ENCODE peak calls at places on chromosome 2, in six cellular contexts. L, O, E, R, K and C are unnamed samples.

GRCh38 chr2:180291060-180291459 is 284.0 kb upstream of the CWC22 start:
- DNase-seq in L (no peak), K (no peak), E (no peak), R (peak; percentile 37), O (peak; percentile 23), C (no peak)

GRCh38 chr2:25842155-25842554 is 36.1 kb downstream of the ASXL2 start:
- DNase-seq in L (no peak), E (no peak), R (no peak), K (no peak), O (no peak), C (no peak)

GRCh38 chr2:173204316-173204715 is 128.7 kb downstream of the MAP3K20 start:
- DNase-seq in K (no peak), E (no peak), O (no peak), R (no peak), L (no peak), C (no peak)

GRCh38 chr2:179488563-179488962 is 223.9 kb upstream of the SESTD1 start:
- DNase-seq in E (no peak), L (no peak), O (no peak), K (no peak), R (no peak), C (no peak)

GRCh38 chr2:215435809-215436704 is at the start of gene FN1:
- DNase-seq in O (peak; percentile 100), R (peak; percentile 95), K (peak; percentile 69), L (peak; percentile 78), E (peak; percentile 98), C (peak; percentile 79)

GRCh38 chr2:152376385-152376784 is 41.4 kb downstream of the FMNL2 start:
- DNase-seq in O (no peak), L (peak; percentile 49), R (no peak), K (no peak), E (no peak), C (no peak)

GRCh38 chr2:3959372-3959771 is 256.0 kb downstream of the DCDC2C start:
- DNase-seq in L (peak; percentile 25), R (no peak), K (no peak), E (no peak), O (peak; percentile 41), C (peak; percentile 63)

GRCh38 chr2:1586946-1587840 is 157.1 kb downstream of the PXDN start:
- DNase-seq in L (no peak), E (no peak), R (no peak), O (no peak), K (no peak), C (no peak)

GRCh38 chr2:101267671-101268656 is 15.3 kb downstream of the CNOT11 start:
- DNase-seq in E (no peak), O (no peak), R (no peak), K (no peak), L (no peak), C (no peak)

DNA sequence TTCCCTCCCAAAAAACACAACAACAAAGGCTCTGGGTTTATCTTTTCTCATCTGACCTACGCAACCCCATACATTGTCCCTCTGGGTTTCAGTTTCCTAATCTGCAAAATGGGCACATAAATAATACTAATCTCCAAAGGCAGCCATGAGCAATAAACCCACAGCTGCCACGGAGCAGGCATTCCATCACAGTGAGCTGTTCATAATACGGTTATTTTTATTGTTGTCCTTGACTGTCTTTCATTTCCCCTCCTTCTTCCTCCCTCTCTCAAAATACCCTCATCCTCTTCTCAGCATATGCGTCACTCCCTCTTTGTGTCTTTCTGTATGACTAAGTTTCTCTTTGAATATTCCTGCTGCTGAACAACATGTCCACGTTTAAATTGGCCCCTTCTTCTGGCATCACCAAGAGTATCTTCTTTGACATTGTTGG is 129.8 kb upstream of the CAB39 start:
- DNase-seq in E (no peak), K (no peak), O (peak; percentile 5), R (peak; percentile 39), L (no peak), C (peak; percentile 77)
- TF ChIP-seq CTCF in E (no peak), K (no peak), O (no peak), R (no peak), L (no peak), C (no peak)

DNA sequence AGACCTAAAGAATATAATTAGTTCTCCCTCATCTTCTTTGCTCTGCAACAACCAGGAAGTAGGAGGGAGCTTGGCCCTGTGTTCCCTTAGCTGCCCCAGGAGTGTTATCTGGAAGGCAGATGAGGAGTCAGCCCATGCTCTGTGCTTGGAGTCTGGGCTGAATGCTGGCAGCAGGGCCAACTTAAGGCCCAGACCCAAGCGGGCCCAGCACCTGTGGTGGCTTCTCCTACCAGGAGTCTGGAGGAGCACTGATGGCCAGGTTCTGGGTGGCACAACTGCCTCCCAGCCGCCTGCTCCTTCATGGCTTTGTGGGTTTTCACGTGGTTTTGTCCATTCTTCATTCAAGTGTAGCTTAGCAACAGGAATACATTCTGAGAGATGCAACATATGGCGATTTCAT is 1910.7 kb upstream of the LRRTM1 start:
- DNase-seq in O (no peak), R (no peak), L (no peak), K (no peak), E (no peak), C (no peak)
- TF ChIP-seq CTCF in O (no peak), R (no peak), L (no peak), K (no peak), E (no peak), C (no peak)

GRCh38 chr2:219662566-219662965 is 35.1 kb downstream of the SLC4A3 start:
- DNase-seq in O (no peak), R (no peak), L (no peak), E (no peak), K (no peak), C (no peak)

GRCh38 chr2:219663116-219663762 is 35.8 kb downstream of the SLC4A3 start:
- DNase-seq in K (no peak), L (no peak), E (no peak), R (no peak), O (no peak), C (no peak)

GRCh38 chr2:219664041-219664440 is 36.6 kb downstream of the SLC4A3 start:
- DNase-seq in L (no peak), E (no peak), O (no peak), K (no peak), R (no peak), C (no peak)

GRCh38 chr2:219661197-219661954 is 33.9 kb downstream of the SLC4A3 start:
- DNase-seq in O (peak; percentile 23), L (no peak), R (peak; percentile 39), E (no peak), K (no peak), C (no peak)

GRCh38 chr2:219661955-219662395 is 34.5 kb downstream of the SLC4A3 start:
- DNase-seq in E (no peak), K (no peak), R (peak; percentile 78), L (no peak), O (no peak), C (no peak)
- TF ChIP-seq CTCF in E (no peak), K (no peak), R (no peak), L (no peak), O (no peak), C (no peak)

DNA sequence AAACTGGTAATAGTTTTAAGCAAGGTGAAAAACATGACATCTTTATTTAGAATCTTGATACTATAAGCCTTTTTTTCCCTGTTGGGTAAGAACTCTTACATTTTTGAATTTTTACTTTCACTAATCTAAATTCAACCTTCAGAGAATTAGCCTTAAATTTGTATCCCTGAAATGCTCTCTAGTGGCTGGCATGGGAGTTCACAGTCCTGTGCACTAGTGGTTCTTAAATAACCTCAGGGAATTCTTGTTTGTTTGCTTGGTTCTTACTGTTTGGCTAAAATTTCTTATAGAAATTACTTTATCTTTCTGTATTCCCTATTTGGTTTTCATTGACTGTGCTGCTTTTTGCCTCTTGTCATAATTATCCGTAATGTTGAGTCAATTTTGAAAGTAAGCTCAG is 391.2 kb upstream of the FIGN start:
- DNase-seq in L (no peak), O (peak; percentile 23), R (no peak), E (no peak), K (no peak), C (no peak)
- TF ChIP-seq CTCF in L (no peak), O (peak; percentile 37), R (no peak), E (peak; percentile 33), K (no peak), C (no peak)

DNA sequence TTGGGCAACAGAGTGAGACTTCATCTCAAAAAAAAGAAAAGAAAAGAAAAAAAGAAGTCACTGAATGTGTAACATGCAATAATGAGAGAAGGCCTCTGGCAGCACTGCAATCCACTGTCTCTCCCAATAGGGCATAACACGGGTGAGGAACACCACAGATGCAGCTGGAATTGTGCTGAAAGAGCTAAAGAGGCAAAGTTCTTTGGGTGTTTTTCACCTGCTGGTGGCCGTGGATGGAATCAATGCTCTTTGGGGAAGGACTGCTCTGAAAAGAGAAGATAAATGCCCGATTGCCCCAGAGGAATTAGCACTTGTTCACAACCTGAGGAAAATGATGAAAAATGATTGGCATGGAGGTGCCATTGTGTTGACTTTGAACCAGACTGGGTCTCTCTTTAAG is 31.0 kb upstream of the CYBRD1 start:
- DNase-seq in E (no peak), L (no peak), O (peak; percentile 15), R (no peak), K (no peak), C (no peak)
- TF ChIP-seq CTCF in E (no peak), L (no peak), O (no peak), R (no peak), K (no peak), C (no peak)

DNA sequence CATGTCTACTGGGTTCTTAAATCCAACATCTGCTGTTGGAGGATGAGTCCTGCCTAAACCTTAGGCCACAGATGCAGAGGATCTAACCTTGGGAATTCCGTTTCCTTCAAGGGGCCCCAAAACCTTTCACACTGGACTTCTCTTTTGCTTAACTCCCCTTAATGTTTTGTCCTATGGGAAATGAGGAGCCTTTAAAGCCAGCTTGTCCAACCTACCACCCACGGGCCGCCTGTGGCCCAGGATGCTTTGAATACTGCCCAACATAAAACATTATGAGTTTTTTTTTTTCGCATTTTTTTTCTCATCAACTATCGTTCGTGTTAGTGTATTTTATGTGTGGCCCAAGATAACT is 157.2 kb upstream of the SLC1A4 start:
- DNase-seq in L (no peak), E (no peak), K (no peak), O (no peak), R (no peak), C (no peak)
- TF ChIP-seq CTCF in L (no peak), E (no peak), K (no peak), O (no peak), R (no peak), C (no peak)

GRCh38 chr2:117470311-117471095 is 344.0 kb upstream of the DDX18 start:
- DNase-seq in E (no peak), L (peak; percentile 67), O (no peak), R (no peak), K (peak; percentile 32), C (peak; percentile 10)
- TF ChIP-seq CTCF in E (peak; percentile 26), L (peak; percentile 46), O (peak; percentile 18), R (peak; percentile 50), K (peak; percentile 53), C (peak; percentile 52)

DNA sequence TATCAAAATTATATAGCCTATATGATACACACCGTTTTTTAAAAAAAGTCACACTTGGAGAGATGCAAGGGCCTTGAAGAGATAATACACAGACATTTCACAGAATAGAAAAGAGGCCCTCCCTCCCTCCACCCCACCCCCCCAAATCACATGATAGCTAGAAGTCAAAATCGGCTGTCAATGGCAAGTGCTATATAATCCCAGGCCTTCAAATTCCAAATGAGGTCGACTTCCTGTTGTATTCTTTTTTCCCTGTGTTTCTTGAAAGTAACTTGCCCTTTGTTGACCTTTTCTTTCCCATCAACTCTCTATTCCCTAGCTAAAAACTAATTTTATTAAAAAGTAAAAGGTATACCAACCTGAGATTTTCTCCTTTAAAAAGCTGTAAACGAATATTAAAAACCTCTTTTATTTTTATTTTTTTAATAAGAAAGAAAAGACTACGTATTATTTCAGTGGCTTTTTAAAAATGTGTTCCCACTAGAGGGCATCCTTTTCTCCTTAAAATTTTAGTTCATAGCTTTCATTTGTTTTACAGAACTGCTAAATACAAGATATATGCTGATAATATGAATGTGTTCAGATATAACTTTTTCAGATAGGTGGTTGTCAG is 46.6 kb downstream of the KCMF1 start:
- DNase-seq in O (peak; percentile 57), E (no peak), K (no peak), L (no peak), R (peak; percentile 33), C (no peak)
- TF ChIP-seq CTCF in O (peak; percentile 38), E (peak; percentile 43), K (peak; percentile 27), L (no peak), R (peak; percentile 78), C (no peak)